ENCODE peak calls at places on chromosomes 7 and 10, in ten cellular contexts. Z, Y, H, B, K, S, M, C, A and X are unnamed samples.

GRCh38 chr7:116139007-116139406 is 71.3 kb upstream of the TES start:
- DNase-seq in Z (no peak), Y (no peak), H (peak; percentile 32), B (no peak), K (no peak), S (peak; percentile 64), M (no peak), C (no peak), A (no peak), X (no peak)

GRCh38 chr10:36094091-36094490 is 452.0 kb upstream of the FZD8 start:
- DNase-seq in Z (no peak), Y (no peak), H (peak; percentile 16), B (no peak), K (no peak), S (peak; percentile 89), M (no peak), C (no peak), A (no peak), X (no peak)

GRCh38 chr7:106621393-106622132 is 39.4 kb downstream of the CCDC71L start:
- DNase-seq in Z (no peak), Y (no peak), H (no peak), B (no peak), K (no peak), S (peak; percentile 26), M (no peak), C (no peak), A (no peak), X (no peak)

GRCh38 chr7:134831862-134832261 is 52.4 kb downstream of the CALD1 start:
- DNase-seq in Z (no peak), Y (peak; percentile 50), H (no peak), B (peak; percentile 91), K (no peak), S (no peak), M (no peak), C (no peak), A (no peak), X (no peak)

GRCh38 chr10:78471723-78472541 is 438.3 kb downstream of the RPS24 start:
- DNase-seq in Z (no peak), Y (no peak), H (no peak), B (peak; percentile 87), K (no peak), S (no peak), M (peak; percentile 13), C (no peak), A (no peak), X (no peak)

GRCh38 chr10:12041766-12042408 is 722 bp downstream of the UPF2 start:
- DNase-seq in Z (peak; percentile 16), Y (no peak), H (peak; percentile 68), B (no peak), K (no peak), S (peak; percentile 11), M (peak; percentile 51), C (peak; percentile 21), A (no peak), X (peak; percentile 9)

GRCh38 chr7:52764502-52765169 is 270.8 kb upstream of the POM121L12 start:
- DNase-seq in Z (no peak), Y (no peak), H (no peak), B (no peak), K (no peak), S (peak; percentile 29), M (no peak), C (no peak), A (no peak), X (no peak)

GRCh38 chr10:101839421-101840063 is 4.1 kb downstream of the KCNIP2 start:
- DNase-seq in Z (peak; percentile 77), Y (peak; percentile 57), H (peak; percentile 65), B (no peak), K (peak; percentile 44), S (peak; percentile 2), M (peak; percentile 59), C (peak; percentile 35), A (no peak), X (peak; percentile 71)

GRCh38 chr7:17095001-17095574 is 203.4 kb upstream of the AHR start:
- DNase-seq in Z (peak; percentile 89), Y (no peak), H (peak; percentile 96), B (no peak), K (no peak), S (peak; percentile 97), M (no peak), C (peak; percentile 18), A (peak; percentile 89), X (no peak)

GRCh38 chr7:46933596-46933995 is 648.3 kb downstream of the TNS3 start:
- DNase-seq in Z (no peak), Y (no peak), H (peak; percentile 71), B (no peak), K (no peak), S (no peak), M (no peak), C (no peak), A (peak; percentile 74), X (no peak)

GRCh38 chr10:130336612-130337304 is 200.6 kb downstream of the GLRX3 start:
- DNase-seq in Z (no peak), Y (no peak), H (no peak), B (no peak), K (no peak), S (no peak), M (no peak), C (no peak), A (no peak), X (no peak)

GRCh38 chr10:5283305-5284158 is 81.2 kb upstream of the UCN3 start:
- DNase-seq in Z (peak; percentile 65), Y (peak; percentile 55), H (peak; percentile 81), B (peak; percentile 70), K (peak; percentile 48), S (peak; percentile 53), M (peak; percentile 72), C (peak; percentile 8), A (peak; percentile 56), X (peak; percentile 47)

GRCh38 chr10:118594392-118595063 is 920 bp downstream of the PRLHR start:
- DNase-seq in Z (peak; percentile 34), Y (peak; percentile 26), H (peak; percentile 57), B (no peak), K (peak; percentile 47), S (no peak), M (peak; percentile 22), C (peak; percentile 16), A (no peak), X (peak; percentile 20)

DNA sequence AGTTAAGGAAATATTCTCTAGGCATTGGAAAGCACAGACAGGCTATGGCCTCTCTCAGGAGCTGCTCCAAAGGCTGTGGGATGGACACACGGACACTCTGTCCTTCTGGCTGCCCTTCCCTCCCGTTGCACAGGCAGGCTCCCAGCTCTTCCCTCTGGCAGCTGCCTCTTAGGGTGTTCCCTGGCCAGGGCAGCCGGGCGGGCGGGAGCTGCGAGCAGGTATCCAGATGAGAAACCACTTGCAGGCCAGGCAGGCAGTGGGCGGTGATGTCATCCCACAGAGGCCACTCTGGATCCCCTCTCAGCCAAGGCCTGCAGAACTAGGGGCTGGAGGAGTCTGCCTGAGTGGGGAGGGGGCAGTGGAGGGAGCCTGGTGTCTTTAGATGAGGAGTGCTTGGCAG is 171.9 kb downstream of the NEURL1 start:
- DNase-seq in Z (no peak), Y (peak; percentile 65), H (peak; percentile 43), B (no peak), K (no peak), S (no peak), M (no peak), C (no peak), A (no peak), X (no peak)
- H3K27ac ChIP-seq in Z (peak overlapping the region; percentile 59), Y (no peak overlapping the region), H (peak overlapping the region; percentile 98), B (peak overlapping the region; percentile 75), K (no peak overlapping the region), S (no peak overlapping the region), M (no peak overlapping the region), C (no peak overlapping the region), A (no peak overlapping the region), X (no peak overlapping the region)

DNA sequence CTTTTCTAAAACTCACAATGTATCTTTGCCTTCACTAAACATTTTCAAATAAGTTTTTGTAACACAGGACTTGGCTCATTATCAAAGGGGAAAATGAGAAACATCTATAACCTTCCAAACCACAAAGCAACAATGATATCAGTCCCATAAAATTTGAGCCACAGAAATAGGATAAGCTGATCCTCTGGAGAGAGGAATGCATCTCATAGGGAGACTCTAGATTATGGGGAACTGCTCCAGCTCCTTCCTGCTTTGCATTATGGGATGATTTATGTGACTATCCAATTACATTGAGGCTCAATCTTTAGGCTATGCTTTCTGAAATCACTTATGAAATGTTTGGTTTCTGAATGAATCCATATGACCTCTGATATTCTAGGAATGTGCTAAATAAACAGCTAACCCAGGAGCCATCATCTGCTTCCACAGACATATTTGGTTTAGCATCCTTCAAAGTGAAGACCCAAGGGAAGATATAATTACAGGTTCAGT is 70.4 kb downstream of the CUBN start:
- DNase-seq in Z (no peak), Y (no peak), H (peak; percentile 80), B (no peak), K (no peak), S (peak; percentile 66), M (no peak), C (no peak), A (peak; percentile 50), X (no peak)
- H3K27ac ChIP-seq in Z (no peak overlapping the region), Y (no peak overlapping the region), H (peak overlapping the region; percentile 61), B (no peak overlapping the region), K (no peak overlapping the region), S (peak overlapping the region; percentile 7), M (no peak overlapping the region), C (no peak overlapping the region), A (no peak overlapping the region), X (no peak overlapping the region)

GRCh38 chr10:28984431-28984830 is 304.4 kb upstream of the LYZL1 start:
- DNase-seq in Z (peak; percentile 88), Y (peak; percentile 84), H (peak; percentile 79), B (peak; percentile 89), K (no peak), S (peak; percentile 84), M (peak; percentile 60), C (no peak), A (peak; percentile 75), X (no peak)
- H3K27ac ChIP-seq in Z (peak overlapping the region; percentile 70), Y (no peak overlapping the region), H (no peak overlapping the region), B (no peak overlapping the region), K (no peak overlapping the region), S (peak overlapping the region; percentile 49), M (no peak overlapping the region), C (no peak overlapping the region), A (no peak overlapping the region), X (no peak overlapping the region)

GRCh38 chr7:100090527-100091410 is 2.0 kb downstream of the COPS6 start:
- DNase-seq in Z (no peak), Y (no peak), H (peak; percentile 48), B (no peak), K (no peak), S (peak; percentile 24), M (no peak), C (no peak), A (no peak), X (peak; percentile 33)

GRCh38 chr7:100087055-100087750 is 1.6 kb upstream of the COPS6 start:
- DNase-seq in Z (peak; percentile 70), Y (no peak), H (peak; percentile 95), B (no peak), K (no peak), S (peak; percentile 82), M (no peak), C (peak; percentile 64), A (peak; percentile 79), X (no peak)

GRCh38 chr7:100089458-100090201 is 861 bp downstream of the COPS6 start:
- DNase-seq in Z (no peak), Y (no peak), H (peak; percentile 73), B (no peak), K (no peak), S (no peak), M (no peak), C (no peak), A (no peak), X (no peak)

GRCh38 chr7:100088095-100088620 is 611 bp upstream of the COPS6 start:
- DNase-seq in Z (no peak), Y (no peak), H (no peak), B (no peak), K (no peak), S (no peak), M (no peak), C (no peak), A (no peak), X (no peak)

GRCh38 chr7:100088621-100089457 is at the start of gene COPS6:
- DNase-seq in Z (peak; percentile 59), Y (peak; percentile 89), H (peak; percentile 86), B (peak; percentile 91), K (peak; percentile 82), S (peak; percentile 63), M (peak; percentile 90), C (peak; percentile 52), A (peak; percentile 52), X (peak; percentile 83)
- H3K27ac ChIP-seq in Z (peak within 1 kb of the TSS; percentile 85), Y (peak within 1 kb of the TSS; percentile 42), H (peak within 1 kb of the TSS; percentile 94), B (peak within 1 kb of the TSS; percentile 89), K (peak within 1 kb of the TSS; percentile 81), S (peak within 1 kb of the TSS; percentile 59), M (peak within 1 kb of the TSS; percentile 75), C (peak within 1 kb of the TSS; percentile 91), A (peak within 1 kb of the TSS; percentile 62), X (peak within 1 kb of the TSS; percentile 76)